ENCODE peak calls at places on chromosome 11, in nine cellular contexts. D, F, I, W, L, S, Z, N and B are unnamed samples.

GRCh38 chr11:47378011-47378835 is at the start of gene SPI1:
- DNase-seq in I (peak), F (peak), L (peak), D (no peak), N (no peak), W (no peak), S (peak), Z (peak), B (no peak)

GRCh38 chr11:127074151-127074761 is 73.7 kb upstream of the KIRREL3 start:
- DNase-seq in F (no peak), N (peak), Z (no peak), W (peak), I (no peak), L (no peak), S (peak), D (no peak), B (peak)

GRCh38 chr11:13210424-13210823 is 67.2 kb upstream of the BMAL1 start:
- DNase-seq in Z (peak), S (peak), D (peak), F (no peak), I (peak), N (peak), L (peak), W (peak), B (peak)

GRCh38 chr11:22680628-22681027 is 14.2 kb downstream of the GAS2 start:
- DNase-seq in S (no peak), Z (no peak), F (no peak), D (no peak), I (no peak), W (no peak), L (no peak), N (no peak), B (no peak)

GRCh38 chr11:71129624-71130023 is 122.8 kb downstream of the SHANK2 start:
- DNase-seq in Z (no peak), W (peak), S (no peak), F (no peak), D (no peak), I (no peak), N (no peak), L (no peak), B (peak)

GRCh38 chr11:92399702-92400101 is 175.1 kb downstream of the FAT3 start:
- DNase-seq in F (no peak), D (no peak), W (no peak), I (no peak), S (no peak), N (no peak), L (no peak), Z (no peak), B (no peak)

GRCh38 chr11:109223441-109223840 is 198.5 kb upstream of the C11orf87 start:
- DNase-seq in W (no peak), I (no peak), N (no peak), F (no peak), L (no peak), Z (no peak), S (no peak), D (no peak), B (no peak)

GRCh38 chr11:2930705-2931415 is 1.6 kb upstream of the PHLDA2 start:
- DNase-seq in D (no peak), S (peak), F (peak), N (peak), W (no peak), I (peak), Z (peak), L (peak), B (peak)

GRCh38 chr11:24697722-24698121 is 200.9 kb downstream of the LUZP2 start:
- DNase-seq in D (no peak), W (peak), I (no peak), F (no peak), N (no peak), S (no peak), Z (no peak), L (no peak), B (no peak)

GRCh38 chr11:93494341-93494740 is 48.9 kb downstream of the SMCO4 start:
- DNase-seq in F (no peak), I (no peak), N (no peak), Z (no peak), L (no peak), D (no peak), S (no peak), W (peak), B (no peak)

GRCh38 chr11:101442171-101442570 is 141.6 kb downstream of the TRPC6 start:
- DNase-seq in F (no peak), D (no peak), W (peak), S (no peak), I (no peak), Z (no peak), N (no peak), L (no peak), B (no peak)

GRCh38 chr11:92332986-92333385 is 108.4 kb downstream of the FAT3 start:
- DNase-seq in I (no peak), W (peak), N (no peak), Z (no peak), D (no peak), F (no peak), S (no peak), L (no peak), B (no peak)

GRCh38 chr11:117822031-117822521 is 2.5 kb downstream of the FXYD2 start:
- DNase-seq in S (peak), N (no peak), D (no peak), I (peak), Z (peak), F (peak), L (no peak), W (no peak), B (no peak)

GRCh38 chr11:17400048-17400775 is 11.8 kb upstream of the KCNJ11 start:
- DNase-seq in F (no peak), W (no peak), D (no peak), Z (no peak), S (no peak), L (no peak), N (no peak), I (no peak), B (no peak)

GRCh38 chr11:128294685-128295079 is 292.7 kb downstream of the ETS1 start:
- DNase-seq in Z (no peak), S (no peak), L (no peak), W (peak), F (no peak), N (no peak), D (no peak), I (no peak), B (no peak)

GRCh38 chr11:488579-488978 is 18.5 kb downstream of the RNH1 start:
- DNase-seq in D (no peak), I (no peak), N (no peak), S (no peak), F (no peak), W (no peak), Z (no peak), L (no peak), B (no peak)

GRCh38 chr11:114666760-114667159 is 11.6 kb upstream of the NXPE2 start:
- DNase-seq in S (no peak), D (no peak), N (no peak), F (no peak), W (no peak), Z (no peak), I (no peak), L (no peak), B (no peak)

GRCh38 chr11:120598517-120599209 is 87.1 kb downstream of the GRIK4 start:
- DNase-seq in Z (no peak), L (no peak), S (no peak), D (no peak), I (no peak), F (peak), W (no peak), N (no peak), B (no peak)

GRCh38 chr11:61049066-61049382 is 53.3 kb upstream of the CD5 start:
- DNase-seq in Z (no peak), D (no peak), N (no peak), I (no peak), L (no peak), S (no peak), F (no peak), W (no peak), B (no peak)

GRCh38 chr11:2091786-2092463 is 47.3 kb downstream of the IGF2 start:
- DNase-seq in S (peak), Z (peak), F (peak), L (no peak), I (no peak), D (no peak), N (no peak), W (no peak), B (no peak)

GRCh38 chr11:88779551-88779950 is 286.2 kb downstream of the GRM5 start:
- DNase-seq in D (no peak), L (no peak), I (no peak), N (peak), F (no peak), S (no peak), Z (no peak), W (peak), B (peak)

GRCh38 chr11:96384156-96384555 is 5.6 kb downstream of the CCDC82 start:
- DNase-seq in W (no peak), Z (no peak), D (no peak), S (no peak), L (no peak), I (no peak), F (no peak), N (no peak), B (no peak)

GRCh38 chr11:94740083-94740974 is 27.8 kb upstream of the AMOTL1 start:
- DNase-seq in D (peak), W (no peak), F (peak), S (peak), N (no peak), Z (no peak), L (peak), I (no peak), B (no peak)

GRCh38 chr11:128240546-128240945 is 346.8 kb downstream of the ETS1 start:
- DNase-seq in L (no peak), W (peak), I (no peak), F (no peak), S (no peak), N (no peak), Z (no peak), D (no peak), B (no peak)

GRCh38 chr11:7973011-7973410 is 7.8 kb upstream of the NLRP10 start:
- DNase-seq in Z (no peak), I (no peak), S (no peak), D (no peak), F (no peak), L (no peak), W (peak), N (no peak), B (no peak)

GRCh38 chr11:12838463-12839120 is 164.4 kb downstream of the TEAD1 start:
- DNase-seq in D (peak), I (no peak), L (no peak), W (no peak), Z (no peak), F (no peak), N (no peak), S (no peak), B (peak)

GRCh38 chr11:87934182-87934581 is 241.1 kb downstream of the RAB38 start:
- DNase-seq in F (no peak), W (no peak), I (no peak), D (no peak), L (no peak), N (no peak), Z (no peak), S (no peak), B (no peak)

GRCh38 chr11:44623321-44623715 is 57.9 kb downstream of the CD82 start:
- DNase-seq in F (peak), S (no peak), I (no peak), D (peak), N (no peak), W (no peak), L (no peak), Z (peak), B (no peak)

GRCh38 chr11:416757-417621 is 2.2 kb upstream of the SIGIRR start:
- DNase-seq in L (peak), F (peak), S (peak), D (no peak), W (no peak), I (peak), N (no peak), Z (peak), B (peak)

GRCh38 chr11:15557831-15558230 is 443.1 kb downstream of the INSC start:
- DNase-seq in S (no peak), W (no peak), I (no peak), F (no peak), Z (no peak), L (no peak), D (no peak), N (no peak), B (no peak)

GRCh38 chr11:692824-693414 is 2.1 kb downstream of the DEAF1 start:
- DNase-seq in S (no peak), D (no peak), W (no peak), Z (no peak), L (no peak), N (no peak), F (no peak), I (no peak), B (no peak)

GRCh38 chr11:75431533-75432525 is 1.2 kb downstream of the KLHL35 start:
- DNase-seq in S (no peak), L (no peak), W (no peak), D (no peak), I (no peak), N (no peak), Z (no peak), F (no peak), B (no peak)

GRCh38 chr11:126080206-126080941 is 17.7 kb upstream of the CDON start:
- DNase-seq in Z (no peak), D (peak), S (no peak), N (no peak), F (no peak), W (no peak), L (no peak), I (no peak), B (no peak)

GRCh38 chr11:118922745-118923627 is 2.7 kb downstream of the BCL9L start:
- DNase-seq in F (no peak), D (no peak), W (no peak), I (no peak), S (no peak), L (no peak), N (no peak), Z (no peak), B (no peak)

GRCh38 chr11:45880772-45881570 is 4.5 kb upstream of the MAPK8IP1 start:
- DNase-seq in I (no peak), F (no peak), N (no peak), Z (no peak), S (no peak), W (no peak), D (no peak), L (no peak), B (no peak)

GRCh38 chr11:134644489-134645456 is 232.7 kb upstream of the B3GAT1 start:
- DNase-seq in D (no peak), Z (peak), N (no peak), I (no peak), W (no peak), F (no peak), S (no peak), L (no peak), B (no peak)

GRCh38 chr11:71999360-71999759 is 651 bp downstream of the IL18BP start:
- DNase-seq in D (peak), W (peak), N (no peak), L (no peak), S (no peak), F (no peak), I (no peak), Z (peak), B (no peak)

GRCh38 chr11:122703541-122704272 is 48.2 kb downstream of the UBASH3B start:
- DNase-seq in W (peak), I (no peak), F (no peak), Z (no peak), S (no peak), L (no peak), D (no peak), N (no peak), B (no peak)

GRCh38 chr11:2787816-2788750 is 88.3 kb upstream of the KCNQ1OT1 start:
- DNase-seq in N (no peak), L (peak), Z (peak), D (no peak), W (no peak), I (no peak), S (peak), F (peak), B (no peak)

GRCh38 chr11:35553021-35553420 is 27.6 kb upstream of the PAMR1 start:
- DNase-seq in W (no peak), D (no peak), L (no peak), S (no peak), Z (no peak), I (no peak), N (no peak), F (no peak), B (no peak)

GRCh38 chr11:68028802-68029475 is 1.5 kb upstream of the NDUFS8 start:
- DNase-seq in W (peak), F (no peak), S (no peak), N (no peak), L (no peak), I (no peak), D (no peak), Z (no peak), B (no peak)
- H3K27ac ChIP-seq in W (no peak), F (no peak), S (no peak), N (peak), L (no peak), I (no peak), D (no peak), Z (no peak), B (peak)

GRCh38 chr11:73286240-73286810 is 14.2 kb downstream of the P2RY6 start:
- DNase-seq in N (no peak), I (no peak), D (no peak), S (no peak), L (no peak), F (peak), Z (no peak), W (no peak), B (no peak)
- TF ChIP-seq CTCF in N (no peak), I (no peak), D (no peak), S (no peak), L (no peak), F (no peak), Z (no peak), W (peak), B (no peak)

GRCh38 chr11:69466039-69466438 is 15.4 kb upstream of the LINC01488 start:
- DNase-seq in W (no peak), Z (no peak), I (no peak), F (no peak), N (no peak), S (peak), D (no peak), L (peak), B (no peak)
- H3K27ac ChIP-seq in W (no peak), Z (no peak), I (no peak), F (no peak), N (no peak), S (no peak), D (no peak), L (no peak), B (peak)

GRCh38 chr11:64799256-64799924 is 3.6 kb downstream of the MAP4K2 start:
- DNase-seq in W (no peak), S (no peak), D (no peak), N (no peak), I (no peak), L (no peak), F (no peak), Z (no peak), B (no peak)
- TF ChIP-seq CTCF in W (no peak), S (no peak), D (no peak), N (no peak), I (no peak), L (no peak), F (no peak), Z (no peak), B (no peak)

GRCh38 chr11:10590516-10590915 is 22.1 kb upstream of the LYVE1 start:
- DNase-seq in D (no peak), Z (no peak), L (no peak), S (no peak), W (no peak), I (no peak), F (no peak), N (no peak), B (no peak)

GRCh38 chr11:10587995-10588394 is 19.5 kb upstream of the LYVE1 start:
- DNase-seq in L (no peak), Z (no peak), W (no peak), F (no peak), I (no peak), D (no peak), S (no peak), N (no peak), B (no peak)

GRCh38 chr11:10591741-10592140 is 23.3 kb upstream of the LYVE1 start:
- DNase-seq in I (no peak), N (no peak), W (no peak), L (no peak), D (no peak), F (no peak), S (no peak), Z (no peak), B (no peak)

GRCh38 chr11:10592331-10592730 is 23.9 kb upstream of the LYVE1 start:
- DNase-seq in F (no peak), Z (no peak), D (no peak), N (no peak), I (peak), S (no peak), L (no peak), W (peak), B (peak)

GRCh38 chr11:10588904-10589303 is 20.4 kb upstream of the LYVE1 start:
- DNase-seq in F (no peak), S (no peak), Z (no peak), N (no peak), D (no peak), W (no peak), I (no peak), L (no peak), B (no peak)
- H3K27ac ChIP-seq in F (no peak), S (no peak), Z (no peak), N (no peak), D (no peak), W (no peak), I (no peak), L (no peak), B (no peak)

GRCh38 chr11:130146797-130147196 is 12.8 kb upstream of the ST14 start:
- DNase-seq in I (peak), L (no peak), D (no peak), S (peak), N (no peak), F (no peak), Z (no peak), W (no peak), B (no peak)

GRCh38 chr11:130145328-130145812 is 14.2 kb upstream of the ST14 start:
- DNase-seq in L (no peak), F (no peak), W (no peak), N (no peak), S (no peak), D (no peak), I (no peak), Z (no peak), B (no peak)

GRCh38 chr11:130144721-130145327 is 14.8 kb upstream of the ST14 start:
- DNase-seq in D (no peak), I (no peak), Z (no peak), N (no peak), W (no peak), L (no peak), S (no peak), F (no peak), B (no peak)

GRCh38 chr11:130144129-130144528 is 15.5 kb upstream of the ST14 start:
- DNase-seq in D (no peak), W (no peak), N (no peak), I (no peak), S (no peak), Z (no peak), F (no peak), L (no peak), B (no peak)

GRCh38 chr11:130145975-130146776 is 13.4 kb upstream of the ST14 start:
- DNase-seq in S (peak), L (peak), N (no peak), D (no peak), W (peak), F (peak), I (no peak), Z (peak), B (peak)
- TF ChIP-seq CTCF in S (peak), L (peak), N (no peak), D (no peak), W (peak), F (peak), I (no peak), Z (peak), B (no peak)

GRCh38 chr11:68809506-68809905 is 32.2 kb downstream of the CPT1A start:
- DNase-seq in S (no peak), I (no peak), F (no peak), L (no peak), D (no peak), W (no peak), N (no peak), Z (no peak), B (no peak)
- H3K27ac ChIP-seq in S (peak), I (no peak), F (no peak), L (peak), D (no peak), W (no peak), N (no peak), Z (no peak), B (peak)

DNA sequence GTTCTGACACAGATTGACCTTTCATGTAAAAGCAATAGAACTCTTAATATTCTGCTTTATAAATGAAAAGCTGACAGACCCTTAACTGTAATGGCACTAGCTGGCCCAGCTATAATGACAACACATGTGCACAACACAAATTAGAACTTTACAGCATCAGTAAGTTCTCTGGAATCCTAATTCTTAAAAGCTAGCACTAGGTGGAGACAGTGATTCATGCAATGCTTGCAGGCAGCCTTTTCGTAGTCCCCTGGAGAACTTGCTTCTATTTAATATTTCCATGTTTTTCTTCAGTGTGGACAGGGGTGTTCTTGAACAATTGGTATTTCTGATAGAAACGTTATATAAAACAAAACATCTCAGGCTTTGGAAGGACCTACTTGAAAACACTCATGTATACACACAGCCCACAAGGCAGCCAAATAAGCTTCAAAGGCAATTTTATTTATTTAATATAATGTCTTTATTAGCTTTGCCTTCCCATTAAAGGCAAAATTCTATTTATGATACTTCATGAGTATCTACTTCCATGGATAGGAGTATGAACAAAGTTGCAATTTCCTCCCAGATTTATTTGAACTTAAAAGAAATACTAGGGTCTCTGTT is 374.3 kb upstream of the MPPED2 start:
- DNase-seq in F (no peak), D (no peak), L (no peak), S (no peak), W (peak), Z (no peak), I (no peak), N (peak), B (peak)
- TF ChIP-seq CTCF in F (peak), D (no peak), L (peak), S (peak), W (peak), Z (no peak), I (peak), N (peak), B (peak)